ENCODE peak calls at places on chromosomes 5 and 9, in four cellular contexts. One of them, this sample, is unnamed.

GRCh38 chr5:166883016-166883415 is 1408.4 kb upstream of the WWC1 start:
- DNase-seq in H54: peak
- DNase-seq in fibroblast of lung: peak
- DNase-seq in tibial nerve: no peak
- DNase-seq in this sample: peak

GRCh38 chr9:68704498-68704803 is 589 bp upstream of the PIP5K1B start:
- DNase-seq in H54: no peak
- DNase-seq in tibial nerve: no peak
- DNase-seq in fibroblast of lung: no peak
- DNase-seq in this sample: no peak

GRCh38 chr9:115117999-115118470 is at the start of gene TNC:
- DNase-seq in H54: peak
- DNase-seq in fibroblast of lung: peak
- DNase-seq in tibial nerve: peak
- DNase-seq in this sample: peak

GRCh38 chr5:141637266-141637692 is 482 bp downstream of the RELL2 start:
- DNase-seq in fibroblast of lung: no peak
- DNase-seq in H54: peak
- DNase-seq in tibial nerve: no peak
- DNase-seq in this sample: no peak

GRCh38 chr9:130172858-130173461 is 756 bp downstream of the NCS1 start:
- DNase-seq in H54: no peak
- DNase-seq in tibial nerve: no peak
- DNase-seq in fibroblast of lung: no peak
- DNase-seq in this sample: no peak

GRCh38 chr5:93192107-93192506 is 388.9 kb downstream of the NR2F1-AS1 start:
- DNase-seq in tibial nerve: no peak
- DNase-seq in H54: peak
- DNase-seq in fibroblast of lung: peak
- DNase-seq in this sample: peak

GRCh38 chr5:110757118-110757729 is 18.4 kb downstream of the SLC25A46 start:
- DNase-seq in H54: no peak
- DNase-seq in tibial nerve: no peak
- DNase-seq in fibroblast of lung: peak
- DNase-seq in this sample: peak

GRCh38 chr5:107808671-107809137 is 138.0 kb upstream of the EFNA5 start:
- DNase-seq in H54: no peak
- DNase-seq in tibial nerve: no peak
- DNase-seq in fibroblast of lung: peak
- DNase-seq in this sample: no peak

GRCh38 chr5:171342362-171343111 is 33.5 kb downstream of the TLX3 start:
- DNase-seq in tibial nerve: no peak
- DNase-seq in H54: peak
- DNase-seq in fibroblast of lung: peak
- DNase-seq in this sample: peak

GRCh38 chr5:58680503-58680902 is 97.6 kb downstream of the RAB3C start:
- DNase-seq in tibial nerve: no peak
- DNase-seq in fibroblast of lung: no peak
- DNase-seq in H54: no peak
- DNase-seq in this sample: no peak